ENCODE peak calls at places on chromosomes 13 and 19, in five cellular contexts. Z is epithelial cell of prostate, G is stromal cell of bone marrow, Y is cardiac septum, L is upper lobe of left lung. S is an unnamed sample.
A peak's percentile ranks its signal among the peaks of the same experiment; 100 is the strongest.

GRCh38 chr13:49858183-49858856 is 65.8 kb upstream of the KPNA3 start:
- DNase-seq in Z (peak; percentile 74), G (peak; percentile 54), Y (peak; percentile 10), L (peak; percentile 41), S (no peak)

GRCh38 chr19:16566161-16566560 is 6.1 kb downstream of the SLC35E1 start:
- DNase-seq in Z (no peak), G (no peak), Y (no peak), L (peak; percentile 54), S (no peak)

GRCh38 chr19:55474269-55475265 is 1.9 kb upstream of the ZNF628 start:
- DNase-seq in Z (peak; percentile 44), G (no peak), Y (no peak), L (no peak), S (no peak)

GRCh38 chr13:34044660-34045080 is 226.7 kb downstream of the RFC3 start:
- DNase-seq in Z (peak; percentile 91), G (peak; percentile 61), Y (no peak), L (no peak), S (peak; percentile 92)

GRCh38 chr13:27959976-27960361 is 9.1 kb downstream of the CDX2 start:
- DNase-seq in Z (no peak), G (no peak), Y (no peak), L (no peak), S (no peak)

GRCh38 chr19:20167020-20167644 is at the start of gene ZNF486:
- DNase-seq in Z (peak; percentile 83), G (peak; percentile 96), Y (peak; percentile 97), L (peak; percentile 97), S (peak; percentile 72)

GRCh38 chr19:50244695-50245094 is 41.3 kb downstream of the MYH14 start:
- DNase-seq in Z (no peak), G (no peak), Y (no peak), L (no peak), S (no peak)

GRCh38 chr19:34325961-34326360 is 39.0 kb upstream of the GPI start:
- DNase-seq in Z (no peak), G (no peak), Y (no peak), L (no peak), S (no peak)

GRCh38 chr19:1608414-1609391 is 3.4 kb upstream of the UQCR11 start:
- DNase-seq in Z (no peak), G (no peak), Y (no peak), L (no peak), S (no peak)

GRCh38 chr13:71034018-71034417 is 833.0 kb downstream of the DACH1 start:
- DNase-seq in Z (no peak), G (no peak), Y (no peak), L (no peak), S (no peak)

GRCh38 chr19:28706693-28707092 is 506.3 kb downstream of the UQCRFS1 start:
- DNase-seq in Z (no peak), G (no peak), Y (no peak), L (no peak), S (no peak)

GRCh38 chr19:2446390-2446789 is 10.4 kb downstream of the LMNB2 start:
- DNase-seq in Z (no peak), G (no peak), Y (no peak), L (no peak), S (no peak)

GRCh38 chr19:5826531-5827341 is 12.8 kb downstream of the FUT6 start:
- DNase-seq in Z (no peak), G (no peak), Y (no peak), L (peak; percentile 77), S (no peak)

GRCh38 chr13:112057434-112057735 is 9.6 kb upstream of the SOX1 start:
- DNase-seq in Z (no peak), G (no peak), Y (no peak), L (no peak), S (no peak)

GRCh38 chr13:94345374-94346195 is 133.9 kb downstream of the DCT start:
- DNase-seq in Z (peak; percentile 58), G (no peak), Y (no peak), L (no peak), S (no peak)

GRCh38 chr19:11191273-11191755 is 6.0 kb downstream of the KANK2 start:
- DNase-seq in Z (no peak), G (peak; percentile 79), Y (peak; percentile 86), L (peak; percentile 71), S (no peak)

GRCh38 chr19:16014923-16015804 is 61.1 kb upstream of the TPM4 start:
- DNase-seq in Z (no peak), G (no peak), Y (peak; percentile 65), L (no peak), S (no peak)

GRCh38 chr19:3443840-3444694 is 36.3 kb downstream of the SMIM24 start:
- DNase-seq in Z (no peak), G (no peak), Y (peak; percentile 90), L (no peak), S (no peak)

GRCh38 chr13:106349080-106349841 is 186.2 kb downstream of the EFNB2 start:
- DNase-seq in Z (peak; percentile 74), G (no peak), Y (no peak), L (peak; percentile 58), S (peak; percentile 50)

GRCh38 chr13:98144501-98145350 is 1.8 kb downstream of the FARP1 start:
- DNase-seq in Z (no peak), G (peak; percentile 43), Y (no peak), L (peak; percentile 32), S (no peak)